ENCODE peak calls at places on chromosomes 4 and X, in five cellular contexts. One of them, this sample, is unnamed.
A peak's percentile ranks its signal among the peaks of the same experiment; 100 is the strongest.

GRCh38 chrX:17553451-17553850 is 178.5 kb downstream of the NHS start:
- DNase-seq in endodermal cell: peak; percentile 70
- DNase-seq in pancreas: no peak
- DNase-seq in NCI-H774: no peak
- DNase-seq in upper lobe of left lung: no peak
- DNase-seq in this sample: no peak

GRCh38 chrX:13778916-13779315 is 38.0 kb downstream of the GPM6B start:
- DNase-seq in upper lobe of left lung: no peak
- DNase-seq in NCI-H774: no peak
- DNase-seq in endodermal cell: no peak
- DNase-seq in pancreas: no peak
- DNase-seq in this sample: no peak

GRCh38 chr4:165383757-165384156 is 4.9 kb downstream of the CPE start:
- DNase-seq in NCI-H774: no peak
- DNase-seq in upper lobe of left lung: no peak
- DNase-seq in pancreas: no peak
- DNase-seq in endodermal cell: peak; percentile 69
- DNase-seq in this sample: no peak

GRCh38 chrX:46865281-46865680 is 28.4 kb downstream of the RP2 start:
- DNase-seq in endodermal cell: no peak
- DNase-seq in pancreas: no peak
- DNase-seq in upper lobe of left lung: no peak
- DNase-seq in NCI-H774: no peak
- DNase-seq in this sample: no peak

GRCh38 chr4:84258905-84259830 is 239.9 kb downstream of the NKX6-1 start:
- DNase-seq in pancreas: no peak
- DNase-seq in endodermal cell: peak; percentile 70
- DNase-seq in upper lobe of left lung: no peak
- DNase-seq in NCI-H774: no peak
- DNase-seq in this sample: peak; percentile 1

GRCh38 chr4:7903686-7904085 is 36.0 kb downstream of the AFAP1 start:
- DNase-seq in NCI-H774: no peak
- DNase-seq in upper lobe of left lung: no peak
- DNase-seq in endodermal cell: no peak
- DNase-seq in pancreas: no peak
- DNase-seq in this sample: no peak

GRCh38 chr4:167020410-167020809 is 213.9 kb downstream of the SPOCK3 start:
- DNase-seq in endodermal cell: peak; percentile 71
- DNase-seq in NCI-H774: no peak
- DNase-seq in pancreas: no peak
- DNase-seq in upper lobe of left lung: no peak
- DNase-seq in this sample: no peak

GRCh38 chr4:41977709-41978108 is 3.8 kb upstream of the DCAF4L1 start:
- DNase-seq in pancreas: no peak
- DNase-seq in upper lobe of left lung: no peak
- DNase-seq in endodermal cell: no peak
- DNase-seq in NCI-H774: no peak
- DNase-seq in this sample: no peak

GRCh38 chr4:139245590-139245989 is 34.4 kb downstream of the MGARP start:
- DNase-seq in NCI-H774: no peak
- DNase-seq in upper lobe of left lung: no peak
- DNase-seq in pancreas: no peak
- DNase-seq in endodermal cell: no peak
- DNase-seq in this sample: no peak

GRCh38 chrX:69991685-69992084 is 58.1 kb downstream of the AWAT2 start:
- DNase-seq in pancreas: no peak
- DNase-seq in endodermal cell: no peak
- DNase-seq in upper lobe of left lung: no peak
- DNase-seq in NCI-H774: no peak
- DNase-seq in this sample: no peak

GRCh38 chr4:105712766-105713165 is 4.2 kb downstream of the GSTCD start:
- DNase-seq in upper lobe of left lung: no peak
- DNase-seq in endodermal cell: no peak
- DNase-seq in pancreas: no peak
- DNase-seq in NCI-H774: no peak
- DNase-seq in this sample: no peak

GRCh38 chrX:37302569-37302968 is 46.6 kb upstream of the PRRG1 start:
- DNase-seq in upper lobe of left lung: no peak
- DNase-seq in NCI-H774: no peak
- DNase-seq in pancreas: no peak
- DNase-seq in endodermal cell: peak; percentile 71
- DNase-seq in this sample: no peak

GRCh38 chr4:185088899-185089298 is 54.2 kb upstream of the SLC25A4 start:
- DNase-seq in upper lobe of left lung: no peak
- DNase-seq in NCI-H774: no peak
- DNase-seq in pancreas: no peak
- DNase-seq in endodermal cell: no peak
- DNase-seq in this sample: no peak

GRCh38 chr4:673349-674091 is 556 bp downstream of the ATP5ME start:
- DNase-seq in pancreas: no peak
- DNase-seq in NCI-H774: no peak
- DNase-seq in upper lobe of left lung: peak; percentile 93
- DNase-seq in endodermal cell: no peak
- DNase-seq in this sample: no peak

GRCh38 chr4:114264877-114265291 is 285.4 kb upstream of the ARSJ start:
- DNase-seq in upper lobe of left lung: no peak
- DNase-seq in NCI-H774: no peak
- DNase-seq in pancreas: no peak
- DNase-seq in endodermal cell: no peak
- DNase-seq in this sample: no peak

GRCh38 chr4:153955306-153955705 is 166.4 kb upstream of the SFRP2 start:
- DNase-seq in upper lobe of left lung: no peak
- DNase-seq in NCI-H774: no peak
- DNase-seq in endodermal cell: no peak
- DNase-seq in pancreas: no peak
- DNase-seq in this sample: no peak

GRCh38 chr4:24551492-24552330 is 32.6 kb downstream of the DHX15 start:
- DNase-seq in endodermal cell: no peak
- DNase-seq in NCI-H774: no peak
- DNase-seq in upper lobe of left lung: no peak
- DNase-seq in pancreas: no peak
- DNase-seq in this sample: peak; percentile 2

GRCh38 chr4:49000806-49001205 is 14.7 kb downstream of the CWH43 start:
- DNase-seq in pancreas: no peak
- DNase-seq in endodermal cell: no peak
- DNase-seq in upper lobe of left lung: no peak
- DNase-seq in NCI-H774: no peak
- DNase-seq in this sample: no peak

GRCh38 chr4:3317656-3318211 is 24.9 kb downstream of the RGS12 start:
- DNase-seq in pancreas: no peak
- DNase-seq in endodermal cell: peak; percentile 40
- DNase-seq in NCI-H774: no peak
- DNase-seq in upper lobe of left lung: peak; percentile 70
- DNase-seq in this sample: no peak

GRCh38 chr4:138952405-138952804 is 63.2 kb upstream of the NOCT start:
- DNase-seq in endodermal cell: no peak
- DNase-seq in NCI-H774: no peak
- DNase-seq in pancreas: no peak
- DNase-seq in upper lobe of left lung: no peak
- DNase-seq in this sample: no peak

GRCh38 chr4:145799225-145799624 is 119.3 kb downstream of the C4orf51 start:
- DNase-seq in NCI-H774: no peak
- DNase-seq in upper lobe of left lung: no peak
- DNase-seq in pancreas: no peak
- DNase-seq in endodermal cell: no peak
- DNase-seq in this sample: no peak

GRCh38 chr4:129218355-129218754 is 122.4 kb downstream of the C4orf33 start:
- DNase-seq in upper lobe of left lung: no peak
- DNase-seq in NCI-H774: peak; percentile 37
- DNase-seq in pancreas: no peak
- DNase-seq in endodermal cell: no peak
- DNase-seq in this sample: peak; percentile 69

GRCh38 chr4:1767058-1767769 is 25.9 kb upstream of the FGFR3 start:
- DNase-seq in upper lobe of left lung: no peak
- DNase-seq in NCI-H774: no peak
- DNase-seq in pancreas: no peak
- DNase-seq in endodermal cell: peak; percentile 93
- DNase-seq in this sample: no peak

GRCh38 chr4:118265312-118266144 is 87.3 kb downstream of the PRSS12 start:
- DNase-seq in NCI-H774: no peak
- DNase-seq in pancreas: peak; percentile 55
- DNase-seq in endodermal cell: no peak
- DNase-seq in upper lobe of left lung: peak; percentile 90
- DNase-seq in this sample: peak; percentile 33

GRCh38 chrX:41313419-41313818 is 20.5 kb upstream of the DDX3X start:
- DNase-seq in upper lobe of left lung: no peak
- DNase-seq in endodermal cell: no peak
- DNase-seq in pancreas: no peak
- DNase-seq in NCI-H774: no peak
- DNase-seq in this sample: no peak

GRCh38 chr4:37628977-37629609 is 57.1 kb downstream of the RELL1 start:
- DNase-seq in NCI-H774: no peak
- DNase-seq in upper lobe of left lung: no peak
- DNase-seq in pancreas: no peak
- DNase-seq in endodermal cell: no peak
- DNase-seq in this sample: no peak

GRCh38 chrX:36684053-36684452 is 324.1 kb upstream of the FAM47C start:
- DNase-seq in NCI-H774: no peak
- DNase-seq in endodermal cell: no peak
- DNase-seq in pancreas: no peak
- DNase-seq in upper lobe of left lung: no peak
- DNase-seq in this sample: no peak

GRCh38 chrX:131828482-131828881 is 194.6 kb upstream of the STK26 start:
- DNase-seq in NCI-H774: no peak
- DNase-seq in pancreas: no peak
- DNase-seq in upper lobe of left lung: no peak
- DNase-seq in endodermal cell: no peak
- DNase-seq in this sample: peak; percentile 7

GRCh38 chrX:66163849-66164401 is at the start of gene HEPH:
- DNase-seq in endodermal cell: peak; percentile 67
- DNase-seq in NCI-H774: no peak
- DNase-seq in pancreas: no peak
- DNase-seq in upper lobe of left lung: no peak
- DNase-seq in this sample: no peak

GRCh38 chr4:120266602-120267001 is 200.0 kb upstream of the MAD2L1 start:
- DNase-seq in endodermal cell: no peak
- DNase-seq in NCI-H774: no peak
- DNase-seq in upper lobe of left lung: no peak
- DNase-seq in pancreas: no peak
- DNase-seq in this sample: no peak

GRCh38 chrX:53260836-53261235 is 20.5 kb downstream of the IQSEC2 start:
- DNase-seq in upper lobe of left lung: no peak
- DNase-seq in pancreas: no peak
- DNase-seq in endodermal cell: no peak
- DNase-seq in NCI-H774: no peak
- DNase-seq in this sample: no peak

GRCh38 chrX:86021652-86022289 is 25.6 kb downstream of the CHM start:
- DNase-seq in upper lobe of left lung: no peak
- DNase-seq in NCI-H774: no peak
- DNase-seq in endodermal cell: no peak
- DNase-seq in pancreas: no peak
- DNase-seq in this sample: no peak

GRCh38 chrX:125132274-125132673 is 187.4 kb upstream of the TEX13C start:
- DNase-seq in endodermal cell: no peak
- DNase-seq in upper lobe of left lung: no peak
- DNase-seq in pancreas: no peak
- DNase-seq in NCI-H774: no peak
- DNase-seq in this sample: no peak

GRCh38 chrX:118847676-118848075 is 24.1 kb downstream of the ZCCHC12 start:
- DNase-seq in pancreas: no peak
- DNase-seq in NCI-H774: peak; percentile 52
- DNase-seq in endodermal cell: no peak
- DNase-seq in upper lobe of left lung: no peak
- DNase-seq in this sample: peak; percentile 50